ENCODE peak calls at places on chromosomes 7 and 10, in eight cellular contexts. One of them, this sample, is unnamed.

GRCh38 chr7:69598487-69599148 is 343 bp downstream of the AUTS2 start:
- DNase-seq in adipocyte: no peak
- DNase-seq in colonic mucosa: peak; percentile 19
- DNase-seq in CD8-positive, alpha-beta T cell: no peak
- DNase-seq in mammary epithelial cell: peak; percentile 4
- DNase-seq in adrenal gland: no peak
- DNase-seq in AG04450: no peak
- DNase-seq in sigmoid colon: peak; percentile 76
- DNase-seq in this sample: no peak

GRCh38 chr10:48469516-48470020 is 135.3 kb downstream of the ARHGAP22 start:
- DNase-seq in CD8-positive, alpha-beta T cell: no peak
- DNase-seq in adrenal gland: no peak
- DNase-seq in sigmoid colon: no peak
- DNase-seq in colonic mucosa: peak; percentile 10
- DNase-seq in adipocyte: peak; percentile 1
- DNase-seq in AG04450: no peak
- DNase-seq in mammary epithelial cell: no peak
- DNase-seq in this sample: no peak

GRCh38 chr7:158655931-158656441 is 48.6 kb downstream of the NCAPG2 start:
- DNase-seq in mammary epithelial cell: no peak
- DNase-seq in adrenal gland: no peak
- DNase-seq in AG04450: no peak
- DNase-seq in adipocyte: no peak
- DNase-seq in sigmoid colon: no peak
- DNase-seq in colonic mucosa: no peak
- DNase-seq in CD8-positive, alpha-beta T cell: no peak
- DNase-seq in this sample: peak; percentile 72

GRCh38 chr10:61842755-61843497 is 58.6 kb upstream of the ARID5B start:
- DNase-seq in sigmoid colon: no peak
- DNase-seq in AG04450: no peak
- DNase-seq in CD8-positive, alpha-beta T cell: no peak
- DNase-seq in adipocyte: peak; percentile 42
- DNase-seq in colonic mucosa: no peak
- DNase-seq in adrenal gland: peak; percentile 49
- DNase-seq in mammary epithelial cell: peak; percentile 63
- DNase-seq in this sample: no peak

GRCh38 chr10:29554660-29555059 is 80.1 kb downstream of the SVIL start:
- DNase-seq in CD8-positive, alpha-beta T cell: no peak
- DNase-seq in sigmoid colon: no peak
- DNase-seq in AG04450: no peak
- DNase-seq in adrenal gland: no peak
- DNase-seq in mammary epithelial cell: no peak
- DNase-seq in adipocyte: no peak
- DNase-seq in colonic mucosa: no peak
- DNase-seq in this sample: no peak

GRCh38 chr7:104903781-104904180 is 110.2 kb upstream of the KMT2E start:
- DNase-seq in colonic mucosa: no peak
- DNase-seq in CD8-positive, alpha-beta T cell: no peak
- DNase-seq in sigmoid colon: no peak
- DNase-seq in AG04450: no peak
- DNase-seq in mammary epithelial cell: no peak
- DNase-seq in adipocyte: no peak
- DNase-seq in adrenal gland: no peak
- DNase-seq in this sample: no peak

GRCh38 chr10:70752571-70752970 is 32.6 kb downstream of the TBATA start:
- DNase-seq in AG04450: no peak
- DNase-seq in colonic mucosa: no peak
- DNase-seq in CD8-positive, alpha-beta T cell: no peak
- DNase-seq in mammary epithelial cell: no peak
- DNase-seq in adrenal gland: no peak
- DNase-seq in sigmoid colon: no peak
- DNase-seq in adipocyte: no peak
- DNase-seq in this sample: no peak

GRCh38 chr10:78155722-78156121 is 122.1 kb downstream of the RPS24 start:
- DNase-seq in CD8-positive, alpha-beta T cell: no peak
- DNase-seq in AG04450: no peak
- DNase-seq in colonic mucosa: no peak
- DNase-seq in mammary epithelial cell: no peak
- DNase-seq in adipocyte: no peak
- DNase-seq in sigmoid colon: no peak
- DNase-seq in adrenal gland: no peak
- DNase-seq in this sample: no peak

GRCh38 chr10:131726460-131726861 is 174.3 kb upstream of the PPP2R2D start:
- DNase-seq in adrenal gland: peak; percentile 78
- DNase-seq in AG04450: no peak
- DNase-seq in sigmoid colon: peak; percentile 77
- DNase-seq in adipocyte: no peak
- DNase-seq in mammary epithelial cell: no peak
- DNase-seq in CD8-positive, alpha-beta T cell: no peak
- DNase-seq in colonic mucosa: peak; percentile 19
- DNase-seq in this sample: no peak

GRCh38 chr7:17099083-17099973 is 199.1 kb upstream of the AHR start:
- DNase-seq in adrenal gland: peak; percentile 86
- DNase-seq in CD8-positive, alpha-beta T cell: no peak
- DNase-seq in mammary epithelial cell: peak; percentile 96
- DNase-seq in adipocyte: peak; percentile 35
- DNase-seq in colonic mucosa: peak; percentile 79
- DNase-seq in AG04450: no peak
- DNase-seq in sigmoid colon: peak; percentile 71
- DNase-seq in this sample: no peak

GRCh38 chr10:77801474-77802238 is 124.9 kb downstream of the DLG5 start:
- DNase-seq in sigmoid colon: no peak
- DNase-seq in mammary epithelial cell: peak; percentile 74
- DNase-seq in AG04450: no peak
- DNase-seq in adrenal gland: peak; percentile 85
- DNase-seq in CD8-positive, alpha-beta T cell: no peak
- DNase-seq in adipocyte: peak; percentile 6
- DNase-seq in colonic mucosa: no peak
- DNase-seq in this sample: peak; percentile 35

GRCh38 chr7:17405786-17406185 is 107.3 kb downstream of the AHR start:
- DNase-seq in adrenal gland: peak; percentile 17
- DNase-seq in mammary epithelial cell: peak; percentile 86
- DNase-seq in sigmoid colon: no peak
- DNase-seq in AG04450: peak; percentile 76
- DNase-seq in colonic mucosa: no peak
- DNase-seq in CD8-positive, alpha-beta T cell: no peak
- DNase-seq in adipocyte: peak; percentile 88
- DNase-seq in this sample: no peak

GRCh38 chr7:34091330-34091917 is 186.1 kb downstream of the BMPER start:
- DNase-seq in adrenal gland: no peak
- DNase-seq in sigmoid colon: no peak
- DNase-seq in adipocyte: peak; percentile 74
- DNase-seq in CD8-positive, alpha-beta T cell: no peak
- DNase-seq in colonic mucosa: peak; percentile 31
- DNase-seq in AG04450: peak; percentile 18
- DNase-seq in mammary epithelial cell: peak; percentile 42
- DNase-seq in this sample: no peak

GRCh38 chr10:48802611-48803046 is 118.0 kb downstream of the WDFY4 start:
- DNase-seq in CD8-positive, alpha-beta T cell: no peak
- DNase-seq in colonic mucosa: no peak
- DNase-seq in sigmoid colon: no peak
- DNase-seq in adipocyte: no peak
- DNase-seq in mammary epithelial cell: no peak
- DNase-seq in AG04450: no peak
- DNase-seq in adrenal gland: no peak
- DNase-seq in this sample: peak; percentile 68

GRCh38 chr7:55570939-55571338 is 1.4 kb downstream of the VOPP1 start:
- DNase-seq in colonic mucosa: no peak
- DNase-seq in adipocyte: peak; percentile 77
- DNase-seq in adrenal gland: no peak
- DNase-seq in CD8-positive, alpha-beta T cell: no peak
- DNase-seq in mammary epithelial cell: peak; percentile 74
- DNase-seq in AG04450: peak; percentile 51
- DNase-seq in sigmoid colon: no peak
- DNase-seq in this sample: no peak

GRCh38 chr10:118582511-118582910 is 12.9 kb downstream of the PRLHR start:
- DNase-seq in mammary epithelial cell: no peak
- DNase-seq in adrenal gland: no peak
- DNase-seq in sigmoid colon: no peak
- DNase-seq in colonic mucosa: no peak
- DNase-seq in adipocyte: no peak
- DNase-seq in CD8-positive, alpha-beta T cell: no peak
- DNase-seq in AG04450: no peak
- DNase-seq in this sample: no peak

GRCh38 chr7:101923276-101923985 is 106.0 kb downstream of the CUX1 start:
- DNase-seq in sigmoid colon: peak; percentile 65
- DNase-seq in mammary epithelial cell: no peak
- DNase-seq in AG04450: no peak
- DNase-seq in adipocyte: no peak
- DNase-seq in CD8-positive, alpha-beta T cell: no peak
- DNase-seq in colonic mucosa: no peak
- DNase-seq in adrenal gland: no peak
- DNase-seq in this sample: no peak

GRCh38 chr7:18648849-18649758 is 153.6 kb downstream of the HDAC9 start:
- DNase-seq in sigmoid colon: no peak
- DNase-seq in CD8-positive, alpha-beta T cell: no peak
- DNase-seq in adrenal gland: no peak
- DNase-seq in adipocyte: peak; percentile 47
- DNase-seq in mammary epithelial cell: no peak
- DNase-seq in AG04450: no peak
- DNase-seq in colonic mucosa: no peak
- DNase-seq in this sample: no peak

GRCh38 chr10:118669020-118669766 is 73.7 kb upstream of the PRLHR start:
- DNase-seq in sigmoid colon: no peak
- DNase-seq in adipocyte: peak; percentile 80
- DNase-seq in mammary epithelial cell: no peak
- DNase-seq in CD8-positive, alpha-beta T cell: no peak
- DNase-seq in colonic mucosa: no peak
- DNase-seq in AG04450: no peak
- DNase-seq in adrenal gland: peak; percentile 73
- DNase-seq in this sample: no peak

GRCh38 chr10:126836009-126836408 is 69.2 kb upstream of the DOCK1 start:
- DNase-seq in CD8-positive, alpha-beta T cell: no peak
- DNase-seq in AG04450: no peak
- DNase-seq in adrenal gland: no peak
- DNase-seq in mammary epithelial cell: no peak
- DNase-seq in sigmoid colon: no peak
- DNase-seq in colonic mucosa: no peak
- DNase-seq in adipocyte: no peak
- DNase-seq in this sample: no peak

GRCh38 chr10:79093658-79094411 is 25.1 kb downstream of the ZMIZ1 start:
- DNase-seq in adrenal gland: peak; percentile 82
- DNase-seq in sigmoid colon: peak; percentile 86
- DNase-seq in mammary epithelial cell: no peak
- DNase-seq in AG04450: no peak
- DNase-seq in colonic mucosa: peak; percentile 94
- DNase-seq in adipocyte: no peak
- DNase-seq in CD8-positive, alpha-beta T cell: no peak
- DNase-seq in this sample: no peak

GRCh38 chr7:29262191-29262917 is 67.8 kb downstream of the CHN2 start:
- DNase-seq in adipocyte: no peak
- DNase-seq in mammary epithelial cell: no peak
- DNase-seq in colonic mucosa: no peak
- DNase-seq in adrenal gland: no peak
- DNase-seq in AG04450: no peak
- DNase-seq in sigmoid colon: no peak
- DNase-seq in CD8-positive, alpha-beta T cell: no peak
- DNase-seq in this sample: no peak
- H3K27me3 ChIP-seq in adipocyte: no peaks in the 10 kb centered on the region
- H3K27me3 ChIP-seq in mammary epithelial cell: no peaks in the 10 kb centered on the region
- H3K27me3 ChIP-seq in colonic mucosa: no peaks in the 10 kb centered on the region
- H3K27me3 ChIP-seq in adrenal gland: no peaks in the 10 kb centered on the region
- H3K27me3 ChIP-seq in AG04450: no peaks in the 10 kb centered on the region
- H3K27me3 ChIP-seq in sigmoid colon: no peaks in the 10 kb centered on the region
- H3K27me3 ChIP-seq in CD8-positive, alpha-beta T cell: no peaks in the 10 kb centered on the region
- H3K27me3 ChIP-seq in this sample: no peaks in the 10 kb centered on the region

DNA sequence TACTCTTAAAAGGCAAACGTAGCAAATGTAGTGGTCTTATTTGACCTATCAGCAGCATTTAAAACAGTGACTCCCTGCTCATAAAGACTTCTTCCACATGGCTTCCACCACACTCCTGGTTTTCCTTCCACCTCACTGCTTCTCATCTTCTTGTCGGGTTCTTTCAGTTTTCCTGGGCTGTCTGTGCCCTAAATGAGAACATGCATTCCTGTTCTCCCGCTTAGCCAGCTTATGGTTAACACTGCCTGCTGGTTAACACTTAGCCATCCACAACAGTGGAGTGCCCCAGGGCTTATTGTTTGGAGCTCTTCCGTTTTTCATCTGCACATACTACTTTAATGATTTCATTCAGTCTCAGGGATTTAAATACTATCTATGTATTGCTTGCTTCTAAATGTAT is 34.3 kb upstream of the EXOC6 start:
- DNase-seq in colonic mucosa: no peak
- DNase-seq in adrenal gland: no peak
- DNase-seq in AG04450: no peak
- DNase-seq in sigmoid colon: no peak
- DNase-seq in mammary epithelial cell: peak; percentile 46
- DNase-seq in adipocyte: no peak
- DNase-seq in CD8-positive, alpha-beta T cell: no peak
- DNase-seq in this sample: no peak
- H3K4me3 ChIP-seq in colonic mucosa: no peak overlapping the region
- H3K4me3 ChIP-seq in adrenal gland: no peak overlapping the region
- H3K4me3 ChIP-seq in AG04450: no peak overlapping the region
- H3K4me3 ChIP-seq in sigmoid colon: no peak overlapping the region
- H3K4me3 ChIP-seq in mammary epithelial cell: no peak overlapping the region
- H3K4me3 ChIP-seq in adipocyte: no peak overlapping the region
- H3K4me3 ChIP-seq in CD8-positive, alpha-beta T cell: no peak overlapping the region
- H3K4me3 ChIP-seq in this sample: no peak overlapping the region

GRCh38 chr7:128170461-128170860 is 70.6 kb upstream of the LEP start:
- DNase-seq in AG04450: no peak
- DNase-seq in adipocyte: no peak
- DNase-seq in sigmoid colon: no peak
- DNase-seq in adrenal gland: no peak
- DNase-seq in CD8-positive, alpha-beta T cell: no peak
- DNase-seq in mammary epithelial cell: no peak
- DNase-seq in colonic mucosa: no peak
- DNase-seq in this sample: no peak
- H3K27me3 ChIP-seq in AG04450: peaks cover 78% of the 10 kb centered on the region
- H3K27me3 ChIP-seq in adipocyte: peaks cover 79% of the 10 kb centered on the region
- H3K27me3 ChIP-seq in sigmoid colon: peaks cover 62% of the 10 kb centered on the region
- H3K27me3 ChIP-seq in adrenal gland: peaks cover 36% of the 10 kb centered on the region
- H3K27me3 ChIP-seq in CD8-positive, alpha-beta T cell: peaks cover 13% of the 10 kb centered on the region
- H3K27me3 ChIP-seq in mammary epithelial cell: peaks cover 6% of the 10 kb centered on the region
- H3K27me3 ChIP-seq in colonic mucosa: peaks cover 40% of the 10 kb centered on the region
- H3K27me3 ChIP-seq in this sample: peaks cover 3% of the 10 kb centered on the region

GRCh38 chr10:35335133-35335532 is 1.2 kb upstream of the CCNY start:
- DNase-seq in colonic mucosa: peak; percentile 22
- DNase-seq in adipocyte: no peak
- DNase-seq in sigmoid colon: no peak
- DNase-seq in adrenal gland: no peak
- DNase-seq in mammary epithelial cell: peak; percentile 46
- DNase-seq in CD8-positive, alpha-beta T cell: no peak
- DNase-seq in AG04450: no peak
- DNase-seq in this sample: no peak

GRCh38 chr10:35331894-35332640 is 4.2 kb upstream of the CCNY start:
- DNase-seq in sigmoid colon: peak; percentile 73
- DNase-seq in colonic mucosa: no peak
- DNase-seq in AG04450: peak; percentile 66
- DNase-seq in adipocyte: peak; percentile 91
- DNase-seq in mammary epithelial cell: peak; percentile 94
- DNase-seq in CD8-positive, alpha-beta T cell: no peak
- DNase-seq in adrenal gland: peak; percentile 54
- DNase-seq in this sample: no peak

GRCh38 chr10:35335718-35336083 is 608 bp upstream of the CCNY start:
- DNase-seq in colonic mucosa: peak; percentile 31
- DNase-seq in CD8-positive, alpha-beta T cell: peak; percentile 1
- DNase-seq in sigmoid colon: no peak
- DNase-seq in adrenal gland: peak; percentile 26
- DNase-seq in mammary epithelial cell: peak; percentile 28
- DNase-seq in AG04450: no peak
- DNase-seq in adipocyte: no peak
- DNase-seq in this sample: no peak

GRCh38 chr10:35336084-35336831 is at the start of gene CCNY:
- DNase-seq in sigmoid colon: peak; percentile 87
- DNase-seq in adrenal gland: peak; percentile 74
- DNase-seq in CD8-positive, alpha-beta T cell: peak; percentile 56
- DNase-seq in AG04450: no peak
- DNase-seq in colonic mucosa: peak; percentile 89
- DNase-seq in mammary epithelial cell: peak; percentile 71
- DNase-seq in adipocyte: peak; percentile 87
- DNase-seq in this sample: peak; percentile 84

GRCh38 chr10:35334297-35334696 is 2.0 kb upstream of the CCNY start:
- DNase-seq in AG04450: no peak
- DNase-seq in adipocyte: no peak
- DNase-seq in sigmoid colon: no peak
- DNase-seq in mammary epithelial cell: no peak
- DNase-seq in CD8-positive, alpha-beta T cell: no peak
- DNase-seq in adrenal gland: no peak
- DNase-seq in colonic mucosa: no peak
- DNase-seq in this sample: no peak
- H3K4me3 ChIP-seq in AG04450: peak overlapping the region; percentile 78
- H3K4me3 ChIP-seq in adipocyte: peak overlapping the region; percentile 65
- H3K4me3 ChIP-seq in sigmoid colon: peak overlapping the region; percentile 98
- H3K4me3 ChIP-seq in mammary epithelial cell: no peak overlapping the region
- H3K4me3 ChIP-seq in CD8-positive, alpha-beta T cell: no peak overlapping the region
- H3K4me3 ChIP-seq in adrenal gland: no peak overlapping the region
- H3K4me3 ChIP-seq in colonic mucosa: no peak overlapping the region
- H3K4me3 ChIP-seq in this sample: no peak overlapping the region